ENCODE peak calls at places on chromosomes 16 and 17, in six cellular contexts. C is HepG2, A is mammary epithelial cell, O is PC-3, R is PC-9, L is fibroblast of lung. U is an unnamed sample.

GRCh38 chr16:89257281-89257731 is 39.8 kb downstream of the ZNF778 start:
- DNase-seq in L (peak), A (no peak), R (no peak), O (peak), C (no peak), U (no peak)

GRCh38 chr17:61574542-61575351 is 16.3 kb downstream of the NACA2 start:
- DNase-seq in R (peak), L (peak), A (peak), C (peak), O (peak), U (no peak)

GRCh38 chr17:63349478-63350000 is 96.6 kb downstream of the CYB561 start:
- DNase-seq in A (no peak), O (no peak), R (no peak), C (no peak), L (peak), U (no peak)

GRCh38 chr17:27756467-27757371 is 43.6 kb downstream of the NOS2 start:
- DNase-seq in R (no peak), L (peak), C (peak), O (peak), A (peak), U (no peak)

GRCh38 chr17:79168486-79169055 is 93.9 kb downstream of the ENGASE start:
- DNase-seq in O (peak), R (no peak), A (no peak), L (no peak), C (no peak), U (no peak)

GRCh38 chr16:2535644-2536021 is 2.2 kb upstream of the PDPK1 start:
- DNase-seq in C (no peak), A (no peak), L (peak), O (no peak), R (no peak), U (no peak)

GRCh38 chr17:79862259-79862658 is 23.0 kb upstream of the CBX4 start:
- DNase-seq in L (no peak), A (no peak), O (no peak), R (no peak), C (no peak), U (no peak)

GRCh38 chr17:60173304-60173807 is 23.6 kb downstream of the CA4 start:
- DNase-seq in C (no peak), O (no peak), R (no peak), L (peak), A (peak), U (no peak)

GRCh38 chr16:27401768-27402568 is at the start of gene IL21R:
- DNase-seq in R (no peak), O (no peak), L (peak), C (no peak), A (no peak), U (no peak)

GRCh38 chr17:58324409-58325288 is 3.9 kb downstream of the TSPOAP1 start:
- DNase-seq in R (no peak), L (peak), A (no peak), O (peak), C (no peak), U (no peak)

GRCh38 chr16:49332589-49333267 is 40.9 kb upstream of the C16orf78 start:
- DNase-seq in L (no peak), R (no peak), C (no peak), O (peak), A (no peak), U (no peak)

GRCh38 chr17:34644941-34645550 is 65.7 kb downstream of the TMEM132E start:
- DNase-seq in O (no peak), C (no peak), A (no peak), R (no peak), L (no peak), U (no peak)

GRCh38 chr16:89574681-89575246 is 794 bp upstream of the CPNE7 start:
- DNase-seq in R (peak), A (peak), C (no peak), L (peak), O (peak), U (no peak)

GRCh38 chr16:53817812-53818211 is 113.9 kb downstream of the FTO start:
- DNase-seq in C (no peak), R (no peak), A (no peak), O (peak), L (peak), U (no peak)

GRCh38 chr17:66779186-66779585 is 55.7 kb upstream of the CACNG5 start:
- DNase-seq in A (no peak), O (no peak), R (no peak), L (no peak), C (no peak), U (no peak)

GRCh38 chr16:8867483-8868271 is 1.1 kb downstream of the CARHSP1 start:
- DNase-seq in O (no peak), C (no peak), A (no peak), R (no peak), L (no peak), U (no peak)

GRCh38 chr17:42617956-42618431 is 8.5 kb downstream of the TUBG1 start:
- DNase-seq in R (no peak), O (no peak), L (no peak), A (peak), C (no peak), U (no peak)

GRCh38 chr17:35052240-35052608 is 11.3 kb downstream of the RFFL start:
- DNase-seq in C (no peak), O (no peak), L (peak), A (peak), R (no peak), U (no peak)

GRCh38 chr17:2707721-2708584 is 3.6 kb downstream of the CLUH start:
- DNase-seq in L (no peak), O (no peak), C (peak), R (peak), A (no peak), U (no peak)

GRCh38 chr17:7215652-7216139 is 3.9 kb downstream of the DLG4 start:
- DNase-seq in L (peak), R (no peak), C (no peak), A (no peak), O (no peak), U (no peak)

GRCh38 chr17:67223924-67224323 is 21.1 kb downstream of the HELZ start:
- DNase-seq in C (peak), R (no peak), L (no peak), O (no peak), A (no peak), U (no peak)

GRCh38 chr16:49858200-49859129 is 2.6 kb upstream of the ZNF423 start:
- DNase-seq in L (peak), R (no peak), O (no peak), A (peak), C (no peak), U (no peak)

GRCh38 chr17:10713336-10713735 is 15.9 kb downstream of the ADPRM start:
- DNase-seq in C (no peak), L (no peak), R (no peak), A (no peak), O (no peak), U (no peak)

GRCh38 chr16:79597775-79598174 is 2.8 kb downstream of the MAF start:
- DNase-seq in C (no peak), A (peak), O (no peak), L (no peak), R (no peak), U (no peak)

GRCh38 chr17:37829446-37830142 is 84.7 kb upstream of the HNF1B start:
- DNase-seq in C (no peak), A (no peak), R (no peak), L (no peak), O (no peak), U (no peak)

GRCh38 chr16:85170066-85171003 is 58.1 kb upstream of the CIBAR2 start:
- DNase-seq in O (no peak), C (no peak), A (no peak), R (no peak), L (no peak), U (no peak)

GRCh38 chr16:85168732-85169256 is 56.5 kb upstream of the CIBAR2 start:
- DNase-seq in L (peak), O (peak), C (no peak), R (peak), A (no peak), U (no peak)

GRCh38 chr16:85167589-85168537 is 55.6 kb upstream of the CIBAR2 start:
- DNase-seq in R (peak), O (no peak), L (no peak), C (peak), A (no peak), U (no peak)

GRCh38 chr16:85171004-85171808 is 58.9 kb upstream of the CIBAR2 start:
- DNase-seq in O (no peak), C (no peak), R (no peak), L (no peak), A (no peak), U (no peak)

DNA sequence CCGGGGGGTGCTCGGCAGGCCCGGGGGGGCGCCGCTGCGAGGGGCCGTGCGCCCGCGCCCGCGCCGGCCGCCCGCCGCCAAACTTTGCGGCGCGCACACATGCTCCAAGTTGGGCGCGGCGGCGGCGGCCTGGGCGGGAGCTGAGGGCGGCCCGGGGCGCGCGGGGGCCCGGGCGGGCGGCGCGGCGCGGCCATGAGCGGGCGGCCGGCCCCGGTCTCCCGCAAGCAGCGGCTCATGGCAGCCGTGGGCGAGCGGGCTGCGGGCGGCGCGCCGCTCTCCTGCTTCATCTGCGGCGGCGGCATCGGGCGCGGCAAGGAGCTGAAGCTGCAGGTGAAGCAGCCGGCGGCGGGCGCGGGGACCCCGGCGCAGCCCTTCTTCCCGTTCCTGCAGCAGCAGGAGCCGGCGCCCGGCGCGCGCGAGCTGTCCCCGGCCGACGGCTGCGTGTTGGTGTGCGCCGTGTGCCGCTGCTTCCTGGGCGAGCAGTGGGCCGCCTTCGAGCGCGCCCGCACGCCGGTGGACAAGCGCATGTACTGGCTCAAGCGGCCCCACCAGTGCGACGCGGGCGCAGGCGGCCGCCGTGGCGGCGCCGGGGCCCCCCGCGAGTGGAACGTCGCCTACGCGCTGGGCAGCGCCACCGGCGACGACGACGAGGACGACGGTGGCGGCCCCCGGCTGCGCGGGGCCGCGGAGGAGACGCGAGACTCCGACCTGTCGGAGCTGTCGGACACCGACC is 57.2 kb upstream of the CIBAR2 start:
- DNase-seq in A (peak), C (no peak), R (no peak), L (peak), O (no peak), U (no peak)
- H3K4me3 ChIP-seq in A (no peak), C (peak), R (peak), L (peak), O (peak), U (peak)

DNA sequence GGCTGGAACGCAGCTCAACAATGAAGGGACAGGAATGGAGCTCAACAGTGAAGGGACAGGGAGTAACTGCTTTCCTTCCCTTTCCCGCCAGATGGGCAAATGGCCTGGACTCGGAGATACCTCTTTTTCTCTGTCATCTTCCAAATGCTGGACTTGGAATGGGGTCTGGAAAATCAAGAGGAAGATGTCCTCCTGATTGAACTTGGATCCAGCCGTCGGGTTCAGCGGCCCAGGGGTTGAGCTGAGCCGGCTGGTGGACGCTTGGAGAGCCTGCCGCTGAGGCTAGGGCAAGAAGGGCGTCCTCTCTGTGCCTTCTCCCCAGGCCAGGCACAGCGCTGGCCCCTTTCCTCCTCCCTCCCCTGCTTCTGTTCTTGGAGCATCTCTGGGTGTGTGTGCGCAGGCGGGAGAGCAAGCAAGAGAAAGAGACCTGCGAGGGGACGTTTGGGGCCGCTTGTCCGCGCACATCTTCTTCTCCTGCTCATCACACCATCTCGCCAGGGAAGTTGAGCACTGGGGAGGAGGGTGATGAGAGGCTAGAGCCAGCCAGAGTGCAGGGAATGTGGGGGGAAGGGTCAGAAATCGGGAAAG is 6.6 kb downstream of the NEUROD2 start:
- DNase-seq in C (no peak), L (no peak), A (no peak), O (no peak), R (no peak), U (no peak)
- TF ChIP-seq EZH2 in C (peak), L (peak), A (no peak), O (no peak), R (peak), U (no peak)

GRCh38 chr17:50953831-50954601 is 87.9 kb upstream of the TOB1 start:
- DNase-seq in R (peak), A (peak), O (no peak), L (peak), C (no peak), U (peak)
- H2AFZ ChIP-seq in R (no peak), A (peak), O (no peak), L (peak), C (no peak), U (peak)

GRCh38 chr16:3599922-3600321 is 11.5 kb downstream of the SLX4 start:
- DNase-seq in L (no peak), A (no peak), O (no peak), C (no peak), R (no peak), U (no peak)
- H3K4me3 ChIP-seq in L (no peak), A (no peak), O (no peak), C (no peak), R (no peak), U (no peak)

GRCh38 chr17:76139801-76140660 is 1.0 kb downstream of the FOXJ1 start:
- DNase-seq in L (no peak), R (no peak), A (no peak), C (no peak), O (no peak), U (no peak)
- TF ChIP-seq EZH2 in L (peak), R (no peak), A (no peak), C (no peak), O (no peak), U (peak)

GRCh38 chr16:20385844-20386832 is 18.4 kb downstream of the PDILT start:
- DNase-seq in A (peak), O (peak), C (peak), L (peak), R (no peak), U (no peak)
- H2AFZ ChIP-seq in A (no peak), O (no peak), C (peak), L (no peak), R (no peak), U (no peak)

DNA sequence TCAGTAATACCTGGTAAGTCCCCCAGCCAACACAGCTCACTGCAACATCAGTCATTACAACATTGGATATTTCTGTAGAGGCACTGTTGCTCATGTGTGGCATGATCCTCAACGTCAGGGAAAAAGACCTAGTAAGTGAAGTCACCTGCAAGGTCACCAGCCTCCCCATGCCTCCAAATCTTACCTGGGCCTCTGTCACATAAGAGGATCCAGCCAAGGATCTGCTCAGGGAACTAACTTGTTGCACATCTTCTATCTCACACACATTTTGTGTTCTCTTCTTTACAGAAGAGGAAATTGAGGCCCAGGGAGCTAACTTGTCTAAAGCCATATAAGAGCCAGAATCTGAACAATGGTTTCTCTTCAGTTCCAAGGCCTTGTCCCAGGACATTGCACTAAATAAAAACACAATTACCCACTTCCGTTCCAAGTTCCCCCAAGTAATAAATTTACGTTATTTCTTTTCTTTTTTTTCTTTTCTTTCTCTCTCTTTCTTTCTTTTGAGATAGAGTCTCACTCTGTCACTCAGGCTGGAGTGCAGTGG is 1.4 kb downstream of the SHMT1 start:
- DNase-seq in R (no peak), L (no peak), C (no peak), O (no peak), A (no peak), U (no peak)
- H3K4me3 ChIP-seq in R (peak), L (peak), C (peak), O (peak), A (no peak), U (peak)

DNA sequence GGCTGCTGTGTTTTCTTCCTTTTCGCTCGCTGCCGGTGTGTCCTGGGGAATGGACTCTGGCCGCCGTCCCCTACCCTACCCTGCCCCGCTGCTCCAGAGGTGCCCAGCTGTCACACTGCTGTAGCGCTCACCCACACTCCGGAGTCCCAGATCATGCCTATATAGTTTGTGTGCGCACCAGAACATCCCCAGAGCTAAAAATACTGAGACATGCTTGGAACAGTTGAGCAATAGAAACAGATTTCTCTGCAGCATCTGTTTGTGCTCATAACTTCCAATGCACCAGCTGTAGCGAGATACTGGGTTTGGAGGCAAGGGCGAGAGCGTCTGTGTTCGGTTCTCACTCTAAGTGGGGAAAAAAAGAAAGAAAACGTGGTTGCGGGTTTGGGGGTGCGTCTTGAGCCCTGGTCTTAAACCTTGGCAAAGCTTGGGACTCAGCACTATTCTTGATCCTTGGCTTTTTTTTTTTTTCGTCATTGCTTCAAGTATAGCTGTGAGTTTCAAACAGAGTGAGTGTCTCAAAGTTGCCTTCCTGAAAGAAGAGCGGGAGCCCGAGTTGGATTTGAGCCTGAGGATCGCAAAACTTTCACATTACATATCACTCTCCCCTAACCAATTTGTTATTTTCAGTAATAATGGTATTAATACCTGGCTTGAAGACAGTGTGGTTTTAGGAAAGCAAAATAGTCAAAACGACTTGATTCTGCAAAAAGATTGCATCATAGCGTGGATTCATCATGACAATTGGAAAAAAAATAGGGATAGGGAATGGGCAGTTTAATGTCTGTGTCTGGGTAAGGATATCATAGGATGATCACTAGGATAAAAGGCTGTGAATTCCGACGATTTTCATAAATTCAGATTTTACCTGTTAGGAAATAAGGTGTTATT is 620 bp downstream of the KCNJ2 start:
- DNase-seq in C (no peak), A (no peak), R (no peak), O (no peak), L (peak), U (no peak)
- TF ChIP-seq EZH2 in C (no peak), A (no peak), R (no peak), O (no peak), L (no peak), U (peak)

GRCh38 chr17:78012428-78012827 is 53.9 kb downstream of the TNRC6C start:
- DNase-seq in O (no peak), C (no peak), L (no peak), R (no peak), A (no peak), U (no peak)

GRCh38 chr17:78016852-78017251 is 58.3 kb downstream of the TNRC6C start:
- DNase-seq in O (no peak), R (no peak), A (no peak), L (no peak), C (no peak), U (no peak)

GRCh38 chr17:78013683-78014467 is 55.4 kb downstream of the TNRC6C start:
- DNase-seq in O (peak), A (peak), R (peak), L (peak), C (peak), U (no peak)

GRCh38 chr17:78010759-78011158 is 52.3 kb downstream of the TNRC6C start:
- DNase-seq in R (no peak), L (no peak), C (no peak), A (no peak), O (no peak), U (no peak)

GRCh38 chr17:78014651-78015050 is 56.1 kb downstream of the TNRC6C start:
- DNase-seq in R (no peak), A (no peak), C (no peak), O (no peak), L (no peak), U (no peak)
- H2AFZ ChIP-seq in R (no peak), A (no peak), C (no peak), O (no peak), L (no peak), U (no peak)

U was measured in keratinocyte.